ENCODE peak calls at places on chromosomes 13 and 19, in ten cellular contexts. One of them, this sample, is unnamed.

GRCh38 chr13:21348771-21349170 is 110.3 kb downstream of the ZDHHC20 start:
- DNase-seq in cardiac muscle cell: peak
- DNase-seq in endodermal cell: no peak
- DNase-seq in IMR-90: no peak
- DNase-seq in uterus: no peak
- DNase-seq in lower lobe of right lung: no peak
- DNase-seq in ovary: no peak
- DNase-seq in tibial artery: no peak
- DNase-seq in colonic mucosa: no peak
- DNase-seq in tibial nerve: no peak
- DNase-seq in this sample: no peak

GRCh38 chr19:42275103-42275502 is 6.1 kb downstream of the CIC start:
- DNase-seq in cardiac muscle cell: no peak
- DNase-seq in endodermal cell: no peak
- DNase-seq in IMR-90: no peak
- DNase-seq in uterus: no peak
- DNase-seq in lower lobe of right lung: no peak
- DNase-seq in ovary: no peak
- DNase-seq in tibial artery: no peak
- DNase-seq in colonic mucosa: no peak
- DNase-seq in tibial nerve: no peak
- DNase-seq in this sample: peak

GRCh38 chr19:46471116-46471733 is at the start of gene PNMA8A:
- DNase-seq in cardiac muscle cell: peak
- DNase-seq in endodermal cell: peak
- DNase-seq in IMR-90: peak
- DNase-seq in uterus: peak
- DNase-seq in lower lobe of right lung: peak
- DNase-seq in ovary: peak
- DNase-seq in tibial artery: peak
- DNase-seq in colonic mucosa: no peak
- DNase-seq in tibial nerve: no peak
- DNase-seq in this sample: peak

GRCh38 chr19:45468803-45469131 is 971 bp downstream of the FOSB start:
- DNase-seq in cardiac muscle cell: no peak
- DNase-seq in endodermal cell: no peak
- DNase-seq in IMR-90: no peak
- DNase-seq in uterus: no peak
- DNase-seq in lower lobe of right lung: no peak
- DNase-seq in ovary: no peak
- DNase-seq in tibial artery: no peak
- DNase-seq in colonic mucosa: no peak
- DNase-seq in tibial nerve: peak
- DNase-seq in this sample: no peak

GRCh38 chr19:43913383-43913782 is 21.7 kb downstream of the ZNF45 start:
- DNase-seq in cardiac muscle cell: no peak
- DNase-seq in endodermal cell: no peak
- DNase-seq in IMR-90: no peak
- DNase-seq in uterus: no peak
- DNase-seq in lower lobe of right lung: no peak
- DNase-seq in ovary: no peak
- DNase-seq in tibial artery: no peak
- DNase-seq in colonic mucosa: no peak
- DNase-seq in tibial nerve: no peak
- DNase-seq in this sample: no peak

GRCh38 chr13:38690231-38690630 is 3.4 kb downstream of the FREM2 start:
- DNase-seq in cardiac muscle cell: no peak
- DNase-seq in endodermal cell: no peak
- DNase-seq in IMR-90: no peak
- DNase-seq in uterus: no peak
- DNase-seq in lower lobe of right lung: no peak
- DNase-seq in ovary: no peak
- DNase-seq in tibial artery: no peak
- DNase-seq in colonic mucosa: no peak
- DNase-seq in tibial nerve: no peak
- DNase-seq in this sample: no peak

GRCh38 chr19:17893766-17894165 is 22.0 kb downstream of the SLC5A5 start:
- DNase-seq in cardiac muscle cell: no peak
- DNase-seq in endodermal cell: no peak
- DNase-seq in IMR-90: no peak
- DNase-seq in uterus: no peak
- DNase-seq in lower lobe of right lung: no peak
- DNase-seq in ovary: no peak
- DNase-seq in tibial artery: no peak
- DNase-seq in colonic mucosa: no peak
- DNase-seq in tibial nerve: no peak
- DNase-seq in this sample: no peak

GRCh38 chr13:34034411-34034810 is 216.5 kb downstream of the RFC3 start:
- DNase-seq in cardiac muscle cell: no peak
- DNase-seq in endodermal cell: no peak
- DNase-seq in IMR-90: no peak
- DNase-seq in uterus: no peak
- DNase-seq in lower lobe of right lung: no peak
- DNase-seq in ovary: no peak
- DNase-seq in tibial artery: no peak
- DNase-seq in colonic mucosa: no peak
- DNase-seq in tibial nerve: no peak
- DNase-seq in this sample: no peak

GRCh38 chr19:19121371-19121770 is 16.9 kb downstream of the TMEM161A start:
- DNase-seq in cardiac muscle cell: no peak
- DNase-seq in endodermal cell: peak
- DNase-seq in IMR-90: no peak
- DNase-seq in uterus: no peak
- DNase-seq in lower lobe of right lung: no peak
- DNase-seq in ovary: no peak
- DNase-seq in tibial artery: no peak
- DNase-seq in colonic mucosa: no peak
- DNase-seq in tibial nerve: no peak
- DNase-seq in this sample: no peak
- H3K27ac ChIP-seq in cardiac muscle cell: peak
- H3K27ac ChIP-seq in endodermal cell: no peak
- H3K27ac ChIP-seq in IMR-90: no peak
- H3K27ac ChIP-seq in uterus: no peak
- H3K27ac ChIP-seq in lower lobe of right lung: no peak
- H3K27ac ChIP-seq in ovary: no peak
- H3K27ac ChIP-seq in tibial artery: no peak
- H3K27ac ChIP-seq in colonic mucosa: no peak
- H3K27ac ChIP-seq in tibial nerve: no peak
- H3K27ac ChIP-seq in this sample: no peak

GRCh38 chr19:34254552-34255432 is at the start of gene GARRE1:
- DNase-seq in cardiac muscle cell: peak
- DNase-seq in endodermal cell: peak
- DNase-seq in IMR-90: peak
- DNase-seq in uterus: peak
- DNase-seq in lower lobe of right lung: peak
- DNase-seq in ovary: peak
- DNase-seq in tibial artery: no peak
- DNase-seq in colonic mucosa: peak
- DNase-seq in tibial nerve: no peak
- DNase-seq in this sample: peak
- TF ChIP-seq CTCF in cardiac muscle cell: no peak
- TF ChIP-seq CTCF in endodermal cell: no peak
- TF ChIP-seq CTCF in IMR-90: no peak
- TF ChIP-seq CTCF in uterus: no peak
- TF ChIP-seq CTCF in lower lobe of right lung: no peak
- TF ChIP-seq CTCF in ovary: no peak
- TF ChIP-seq CTCF in tibial artery: no peak
- TF ChIP-seq CTCF in colonic mucosa: no peak
- TF ChIP-seq CTCF in tibial nerve: no peak
- TF ChIP-seq CTCF in this sample: no peak

DNA sequence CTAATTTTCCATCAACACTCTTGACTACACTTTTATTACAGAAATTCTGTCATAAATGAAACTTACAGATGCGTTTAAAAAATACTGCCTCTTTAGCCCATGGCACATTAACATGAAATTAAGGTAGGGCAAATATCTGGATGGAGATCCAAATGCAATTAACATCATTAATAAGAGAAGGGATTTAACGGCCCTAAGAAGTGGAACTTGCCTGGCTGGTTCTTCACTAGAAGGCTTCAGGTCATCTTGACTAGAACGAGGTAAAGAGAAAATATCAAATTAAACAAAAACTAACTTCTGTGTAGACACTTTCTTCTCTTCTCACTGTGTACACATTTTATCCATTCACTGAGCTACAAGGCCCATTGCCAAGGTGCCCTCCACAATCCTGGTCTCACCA is 1093.4 kb downstream of the EFNB2 start:
- DNase-seq in cardiac muscle cell: no peak
- DNase-seq in endodermal cell: no peak
- DNase-seq in IMR-90: no peak
- DNase-seq in uterus: no peak
- DNase-seq in lower lobe of right lung: no peak
- DNase-seq in ovary: no peak
- DNase-seq in tibial artery: no peak
- DNase-seq in colonic mucosa: no peak
- DNase-seq in tibial nerve: no peak
- DNase-seq in this sample: no peak
- H3K27ac ChIP-seq in cardiac muscle cell: no peak
- H3K27ac ChIP-seq in endodermal cell: no peak
- H3K27ac ChIP-seq in IMR-90: no peak
- H3K27ac ChIP-seq in uterus: no peak
- H3K27ac ChIP-seq in lower lobe of right lung: no peak
- H3K27ac ChIP-seq in ovary: no peak
- H3K27ac ChIP-seq in tibial artery: no peak
- H3K27ac ChIP-seq in colonic mucosa: no peak
- H3K27ac ChIP-seq in tibial nerve: no peak
- H3K27ac ChIP-seq in this sample: no peak

GRCh38 chr13:80139196-80139595 is 201.7 kb downstream of the SPRY2 start:
- DNase-seq in cardiac muscle cell: no peak
- DNase-seq in endodermal cell: no peak
- DNase-seq in IMR-90: no peak
- DNase-seq in uterus: no peak
- DNase-seq in lower lobe of right lung: no peak
- DNase-seq in ovary: no peak
- DNase-seq in tibial artery: no peak
- DNase-seq in colonic mucosa: no peak
- DNase-seq in tibial nerve: no peak
- DNase-seq in this sample: no peak

GRCh38 chr13:80145291-80145690 is 195.6 kb downstream of the SPRY2 start:
- DNase-seq in cardiac muscle cell: no peak
- DNase-seq in endodermal cell: no peak
- DNase-seq in IMR-90: no peak
- DNase-seq in uterus: no peak
- DNase-seq in lower lobe of right lung: no peak
- DNase-seq in ovary: no peak
- DNase-seq in tibial artery: no peak
- DNase-seq in colonic mucosa: no peak
- DNase-seq in tibial nerve: no peak
- DNase-seq in this sample: no peak

GRCh38 chr13:80137994-80138393 is 202.9 kb downstream of the SPRY2 start:
- DNase-seq in cardiac muscle cell: peak
- DNase-seq in endodermal cell: no peak
- DNase-seq in IMR-90: no peak
- DNase-seq in uterus: no peak
- DNase-seq in lower lobe of right lung: no peak
- DNase-seq in ovary: no peak
- DNase-seq in tibial artery: no peak
- DNase-seq in colonic mucosa: no peak
- DNase-seq in tibial nerve: no peak
- DNase-seq in this sample: no peak

GRCh38 chr13:80144493-80144892 is 196.4 kb downstream of the SPRY2 start:
- DNase-seq in cardiac muscle cell: no peak
- DNase-seq in endodermal cell: no peak
- DNase-seq in IMR-90: no peak
- DNase-seq in uterus: no peak
- DNase-seq in lower lobe of right lung: no peak
- DNase-seq in ovary: no peak
- DNase-seq in tibial artery: no peak
- DNase-seq in colonic mucosa: no peak
- DNase-seq in tibial nerve: no peak
- DNase-seq in this sample: no peak

GRCh38 chr13:80141114-80141849 is 199.6 kb downstream of the SPRY2 start:
- DNase-seq in cardiac muscle cell: peak
- DNase-seq in endodermal cell: peak
- DNase-seq in IMR-90: peak
- DNase-seq in uterus: peak
- DNase-seq in lower lobe of right lung: no peak
- DNase-seq in ovary: peak
- DNase-seq in tibial artery: peak
- DNase-seq in colonic mucosa: no peak
- DNase-seq in tibial nerve: peak
- DNase-seq in this sample: peak
- TF ChIP-seq CTCF in cardiac muscle cell: no peak
- TF ChIP-seq CTCF in endodermal cell: no peak
- TF ChIP-seq CTCF in IMR-90: no peak
- TF ChIP-seq CTCF in uterus: no peak
- TF ChIP-seq CTCF in lower lobe of right lung: no peak
- TF ChIP-seq CTCF in ovary: no peak
- TF ChIP-seq CTCF in tibial artery: no peak
- TF ChIP-seq CTCF in colonic mucosa: no peak
- TF ChIP-seq CTCF in tibial nerve: no peak
- TF ChIP-seq CTCF in this sample: no peak

GRCh38 chr13:51668580-51669195 is 84.4 kb downstream of the WDFY2 start:
- DNase-seq in cardiac muscle cell: no peak
- DNase-seq in endodermal cell: no peak
- DNase-seq in IMR-90: no peak
- DNase-seq in uterus: no peak
- DNase-seq in lower lobe of right lung: no peak
- DNase-seq in ovary: no peak
- DNase-seq in tibial artery: no peak
- DNase-seq in colonic mucosa: no peak
- DNase-seq in tibial nerve: no peak
- DNase-seq in this sample: no peak

GRCh38 chr13:51666839-51667238 is 82.6 kb downstream of the WDFY2 start:
- DNase-seq in cardiac muscle cell: no peak
- DNase-seq in endodermal cell: no peak
- DNase-seq in IMR-90: no peak
- DNase-seq in uterus: no peak
- DNase-seq in lower lobe of right lung: no peak
- DNase-seq in ovary: no peak
- DNase-seq in tibial artery: no peak
- DNase-seq in colonic mucosa: no peak
- DNase-seq in tibial nerve: no peak
- DNase-seq in this sample: no peak

GRCh38 chr13:51663980-51664957 is 80.0 kb downstream of the WDFY2 start:
- DNase-seq in cardiac muscle cell: peak
- DNase-seq in endodermal cell: no peak
- DNase-seq in IMR-90: no peak
- DNase-seq in uterus: peak
- DNase-seq in lower lobe of right lung: no peak
- DNase-seq in ovary: no peak
- DNase-seq in tibial artery: no peak
- DNase-seq in colonic mucosa: no peak
- DNase-seq in tibial nerve: no peak
- DNase-seq in this sample: no peak

GRCh38 chr13:51665456-51665855 is 81.2 kb downstream of the WDFY2 start:
- DNase-seq in cardiac muscle cell: no peak
- DNase-seq in endodermal cell: no peak
- DNase-seq in IMR-90: no peak
- DNase-seq in uterus: no peak
- DNase-seq in lower lobe of right lung: no peak
- DNase-seq in ovary: no peak
- DNase-seq in tibial artery: no peak
- DNase-seq in colonic mucosa: no peak
- DNase-seq in tibial nerve: no peak
- DNase-seq in this sample: no peak

GRCh38 chr13:51666316-51666715 is 82.1 kb downstream of the WDFY2 start:
- DNase-seq in cardiac muscle cell: no peak
- DNase-seq in endodermal cell: no peak
- DNase-seq in IMR-90: no peak
- DNase-seq in uterus: no peak
- DNase-seq in lower lobe of right lung: no peak
- DNase-seq in ovary: no peak
- DNase-seq in tibial artery: no peak
- DNase-seq in colonic mucosa: no peak
- DNase-seq in tibial nerve: no peak
- DNase-seq in this sample: no peak
- H3K27ac ChIP-seq in cardiac muscle cell: no peak
- H3K27ac ChIP-seq in endodermal cell: no peak
- H3K27ac ChIP-seq in IMR-90: no peak
- H3K27ac ChIP-seq in uterus: no peak
- H3K27ac ChIP-seq in lower lobe of right lung: no peak
- H3K27ac ChIP-seq in ovary: no peak
- H3K27ac ChIP-seq in tibial artery: no peak
- H3K27ac ChIP-seq in colonic mucosa: no peak
- H3K27ac ChIP-seq in tibial nerve: no peak
- H3K27ac ChIP-seq in this sample: no peak